ENCODE peak calls at places on chromosomes 13 and 19, in seven cellular contexts. F, O, I, P, E, X and B are unnamed samples.
A peak's percentile ranks its signal among the peaks of the same experiment; 100 is the strongest.

GRCh38 chr19:17496337-17496997 is 15.0 kb upstream of the PGLS start:
- DNase-seq in F (peak; percentile 76), O (peak; percentile 84), I (peak; percentile 94), P (peak; percentile 91), E (peak; percentile 96), X (peak; percentile 92), B (peak; percentile 78)

GRCh38 chr13:76647550-76647949 is 238.7 kb downstream of the KCTD12 start:
- DNase-seq in F (peak; percentile 55), O (no peak), I (no peak), P (no peak), E (no peak), X (no peak), B (no peak)

GRCh38 chr13:102225892-102226291 is 176.0 kb downstream of the FGF14 start:
- DNase-seq in F (no peak), O (no peak), I (no peak), P (no peak), E (no peak), X (no peak), B (no peak)

GRCh38 chr13:96968027-96968426 is 26.2 kb downstream of the OXGR1 start:
- DNase-seq in F (no peak), O (no peak), I (no peak), P (no peak), E (no peak), X (no peak), B (no peak)

GRCh38 chr19:45953676-45954075 is 20.0 kb downstream of the NOVA2 start:
- DNase-seq in F (no peak), O (peak; percentile 29), I (no peak), P (no peak), E (no peak), X (no peak), B (no peak)

GRCh38 chr13:86188170-86188569 is 389.0 kb upstream of the SLITRK6 start:
- DNase-seq in F (no peak), O (no peak), I (no peak), P (no peak), E (no peak), X (no peak), B (no peak)

GRCh38 chr13:44280461-44280860 is 93.2 kb upstream of the SERP2 start:
- DNase-seq in F (peak; percentile 18), O (peak; percentile 40), I (no peak), P (no peak), E (no peak), X (no peak), B (no peak)

GRCh38 chr13:111322916-111323331 is 2.5 kb downstream of the TEX29 start:
- DNase-seq in F (no peak), O (no peak), I (no peak), P (no peak), E (no peak), X (no peak), B (no peak)

GRCh38 chr19:55270172-55270942 is 9.6 kb downstream of the HSPBP1 start:
- DNase-seq in F (no peak), O (no peak), I (no peak), P (no peak), E (no peak), X (no peak), B (no peak)
- H3K9me2 ChIP-seq in F (no peaks in the 10 kb centered on the region), O (no peaks in the 10 kb centered on the region), I (no peaks in the 10 kb centered on the region), P (no peaks in the 10 kb centered on the region), E (no peaks in the 10 kb centered on the region), X (no peaks in the 10 kb centered on the region), B (no peaks in the 10 kb centered on the region)

GRCh38 chr13:75404721-75405120 is 77.2 kb downstream of the TBC1D4 start:
- DNase-seq in F (no peak), O (no peak), I (no peak), P (no peak), E (no peak), X (no peak), B (no peak)
- H3K9me2 ChIP-seq in F (no peaks in the 10 kb centered on the region), O (no peaks in the 10 kb centered on the region), I (no peaks in the 10 kb centered on the region), P (no peaks in the 10 kb centered on the region), E (no peaks in the 10 kb centered on the region), X (no peaks in the 10 kb centered on the region), B (no peaks in the 10 kb centered on the region)

DNA sequence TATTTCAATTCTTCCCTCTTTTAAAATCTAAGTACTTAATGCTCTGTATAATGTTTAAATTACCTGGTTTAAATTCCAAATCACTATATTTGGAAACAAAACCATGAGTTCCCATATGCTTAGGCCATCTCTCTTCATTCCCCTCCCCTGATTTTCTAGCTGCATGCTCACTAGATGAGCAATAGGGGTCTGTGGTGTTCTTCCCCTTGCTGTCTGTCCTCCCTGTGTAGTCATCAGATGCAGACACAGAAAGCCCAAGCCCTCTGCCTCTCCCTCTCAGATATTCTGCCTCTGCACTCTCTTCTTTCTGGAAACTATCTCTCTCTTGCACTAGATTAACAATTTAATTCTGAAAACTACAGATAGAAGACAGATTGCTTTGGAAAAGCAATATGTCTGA is 1730.2 kb downstream of the OLFM4 start:
- DNase-seq in F (no peak), O (no peak), I (peak; percentile 24), P (no peak), E (no peak), X (no peak), B (no peak)
- H3K9me2 ChIP-seq in F (no peaks in the 10 kb centered on the region), O (no peaks in the 10 kb centered on the region), I (no peaks in the 10 kb centered on the region), P (no peaks in the 10 kb centered on the region), E (no peaks in the 10 kb centered on the region), X (no peaks in the 10 kb centered on the region), B (no peaks in the 10 kb centered on the region)

GRCh38 chr13:113989585-113990300 is 15.9 kb upstream of the C13orf46 start:
- DNase-seq in F (no peak), O (no peak), I (no peak), P (no peak), E (no peak), X (no peak), B (no peak)
- H3K9me2 ChIP-seq in F (no peaks in the 10 kb centered on the region), O (no peaks in the 10 kb centered on the region), I (no peaks in the 10 kb centered on the region), P (no peaks in the 10 kb centered on the region), E (no peaks in the 10 kb centered on the region), X (no peaks in the 10 kb centered on the region), B (no peaks in the 10 kb centered on the region)

DNA sequence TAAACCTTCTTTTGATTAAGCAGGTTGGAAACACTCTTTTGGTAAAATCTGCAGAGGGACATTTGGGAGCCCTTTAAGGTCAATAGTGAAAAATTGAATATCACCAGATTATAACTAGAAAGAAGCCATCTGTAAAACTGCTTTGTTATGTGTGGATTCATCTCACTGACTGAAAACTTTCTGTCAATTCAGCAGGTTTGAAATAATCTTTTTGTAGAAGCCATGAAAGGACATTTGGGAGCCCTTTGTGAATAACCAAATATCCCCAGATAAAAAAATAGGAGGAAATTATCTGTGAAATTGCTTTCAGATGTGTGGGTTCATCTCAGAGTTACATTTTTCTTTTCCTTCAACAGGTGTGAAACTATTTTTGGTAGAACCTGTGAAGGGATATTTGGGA is 1690.7 kb downstream of the UQCRFS1 start:
- DNase-seq in F (no peak), O (no peak), I (no peak), P (no peak), E (no peak), X (no peak), B (no peak)
- H3K9me2 ChIP-seq in F (no peaks in the 10 kb centered on the region), O (no peaks in the 10 kb centered on the region), I (no peaks in the 10 kb centered on the region), P (no peaks in the 10 kb centered on the region), E (no peaks in the 10 kb centered on the region), X (no peaks in the 10 kb centered on the region), B (no peaks in the 10 kb centered on the region)